ENCODE peak calls at places on chromosomes 1 and 21, in four cellular contexts. B is AG04450, X is IMR-90, D is small intestine. E is an unnamed sample.

GRCh38 chr1:240092301-240093119 is 827 bp downstream of the FMN2 start:
- DNase-seq in B (peak; percentile 33), X (peak; percentile 74), D (no peak), E (peak; percentile 55)

GRCh38 chr1:222071313-222071886 is 329.5 kb upstream of the DUSP10 start:
- DNase-seq in B (no peak), X (no peak), D (no peak), E (no peak)

GRCh38 chr1:54347955-54348699 is 58.1 kb downstream of the SSBP3 start:
- DNase-seq in B (no peak), X (no peak), D (peak; percentile 93), E (no peak)

GRCh38 chr1:66274634-66275033 is 259.3 kb upstream of the SGIP1 start:
- DNase-seq in B (no peak), X (peak; percentile 80), D (peak; percentile 32), E (no peak)

GRCh38 chr1:196538473-196538872 is 69.8 kb downstream of the KCNT2 start:
- DNase-seq in B (no peak), X (no peak), D (no peak), E (peak; percentile 33)

GRCh38 chr1:7407547-7407895 is 363.6 kb upstream of the VAMP3 start:
- DNase-seq in B (no peak), X (no peak), D (no peak), E (no peak)

GRCh38 chr1:215875236-215875635 is 308.1 kb downstream of the KCTD3 start:
- DNase-seq in B (no peak), X (no peak), D (no peak), E (no peak)

GRCh38 chr21:25563399-25564116 is 43.7 kb downstream of the MRPL39 start:
- DNase-seq in B (no peak), X (no peak), D (peak; percentile 19), E (no peak)

GRCh38 chr1:226903819-226904710 is 33.6 kb downstream of the PSEN2 start:
- DNase-seq in B (peak; percentile 47), X (peak; percentile 73), D (no peak), E (no peak)

GRCh38 chr1:173862769-173863223 is 5.0 kb downstream of the GAS5 start:
- DNase-seq in B (no peak), X (no peak), D (no peak), E (no peak)

GRCh38 chr21:45954271-45954670 is 27.3 kb upstream of the COL6A1 start:
- DNase-seq in B (no peak), X (no peak), D (no peak), E (peak; percentile 87)

GRCh38 chr1:15429701-15430149 is 8.5 kb upstream of the CTRC start:
- DNase-seq in B (no peak), X (peak; percentile 87), D (no peak), E (no peak)

GRCh38 chr1:184301228-184301627 is 85.6 kb upstream of the C1orf21 start:
- DNase-seq in B (no peak), X (no peak), D (no peak), E (no peak)

GRCh38 chr1:173393655-173393993 is 83.5 kb upstream of the PRDX6 start:
- DNase-seq in B (peak; percentile 37), X (peak; percentile 78), D (no peak), E (no peak)

GRCh38 chr1:202802998-202803932 is 5.0 kb downstream of the KDM5B start:
- DNase-seq in B (no peak), X (peak; percentile 57), D (no peak), E (peak; percentile 1)

GRCh38 chr1:206729050-206729449 is 41.5 kb upstream of the IL19 start:
- DNase-seq in B (no peak), X (no peak), D (no peak), E (no peak)

GRCh38 chr1:228921473-228921872 is 186.2 kb downstream of the RHOU start:
- DNase-seq in B (no peak), X (no peak), D (no peak), E (no peak)

GRCh38 chr1:25808481-25809244 is 8.7 kb downstream of the SELENON start:
- DNase-seq in B (no peak), X (no peak), D (no peak), E (no peak)

GRCh38 chr1:32275424-32275823 is 16.5 kb upstream of the HDAC1 start:
- DNase-seq in B (no peak), X (no peak), D (peak; percentile 33), E (no peak)

GRCh38 chr1:226737819-226738420 is 1.2 kb downstream of the ITPKB start:
- DNase-seq in B (no peak), X (peak; percentile 43), D (peak; percentile 72), E (peak; percentile 16)

GRCh38 chr1:216601427-216601751 is 121.8 kb downstream of the ESRRG start:
- DNase-seq in B (no peak), X (no peak), D (no peak), E (no peak)

GRCh38 chr1:3541930-3542329 is 69.4 kb downstream of the MEGF6 start:
- DNase-seq in B (no peak), X (no peak), D (no peak), E (peak; percentile 43)

GRCh38 chr1:88462481-88463261 is 221.4 kb upstream of the PKN2 start:
- DNase-seq in B (no peak), X (peak; percentile 17), D (peak; percentile 44), E (peak; percentile 68)

GRCh38 chr21:34761758-34762330 is 93.0 kb downstream of the CLIC6 start:
- DNase-seq in B (no peak), X (no peak), D (no peak), E (no peak)

GRCh38 chr1:940121-941026 is 16.7 kb downstream of the SAMD11 start:
- DNase-seq in B (no peak), X (peak; percentile 62), D (peak; percentile 20), E (peak; percentile 65)

GRCh38 chr1:4615138-4615470 is 39.3 kb upstream of the AJAP1 start:
- DNase-seq in B (no peak), X (no peak), D (no peak), E (no peak)

GRCh38 chr1:61282387-61282786 is 200.0 kb downstream of the NFIA start:
- DNase-seq in B (no peak), X (no peak), D (no peak), E (no peak)

GRCh38 chr1:227917081-227917950 is 30.4 kb downstream of the WNT9A start:
- DNase-seq in B (no peak), X (no peak), D (no peak), E (peak; percentile 83)

GRCh38 chr1:1517973-1518620 is 6.1 kb downstream of the ATAD3A start:
- DNase-seq in B (no peak), X (no peak), D (no peak), E (no peak)

GRCh38 chr1:222821239-222821638 is 6.4 kb downstream of the DISP1 start:
- DNase-seq in B (no peak), X (peak; percentile 15), D (no peak), E (no peak)

GRCh38 chr21:45957986-45958610 is 23.5 kb upstream of the COL6A1 start:
- DNase-seq in B (no peak), X (peak; percentile 30), D (no peak), E (no peak)

GRCh38 chr1:202230061-202230938 is 36.7 kb downstream of the LGR6 start:
- DNase-seq in B (no peak), X (no peak), D (no peak), E (peak; percentile 95)

GRCh38 chr1:44543064-44543815 is 131.0 kb downstream of the TMEM53 start:
- DNase-seq in B (no peak), X (no peak), D (no peak), E (peak; percentile 91)

GRCh38 chr1:37667023-37667769 is 25.1 kb upstream of the CDCA8 start:
- DNase-seq in B (no peak), X (no peak), D (no peak), E (peak; percentile 62)

GRCh38 chr1:37671261-37671660 is 21.1 kb upstream of the CDCA8 start:
- DNase-seq in B (no peak), X (no peak), D (no peak), E (no peak)

GRCh38 chr1:37673920-37674319 is 18.4 kb upstream of the CDCA8 start:
- DNase-seq in B (no peak), X (no peak), D (peak; percentile 12), E (no peak)

GRCh38 chr1:37666241-37666867 is 26.0 kb upstream of the CDCA8 start:
- DNase-seq in B (no peak), X (no peak), D (no peak), E (no peak)

GRCh38 chr1:37670133-37670532 is 22.2 kb upstream of the CDCA8 start:
- DNase-seq in B (no peak), X (no peak), D (no peak), E (no peak)
- H3K27me3 ChIP-seq in B (peaks cover 41% of the 10 kb centered on the region), X (peaks cover 55% of the 10 kb centered on the region), D (no peaks in the 10 kb centered on the region), E (no peaks in the 10 kb centered on the region)

GRCh38 chr1:19074361-19074901 is 118.0 kb upstream of the IFFO2 start:
- DNase-seq in B (no peak), X (no peak), D (peak; percentile 48), E (no peak)
- H3K27ac ChIP-seq in B (no peak overlapping the region), X (no peak overlapping the region), D (no peak overlapping the region), E (no peak overlapping the region)

DNA sequence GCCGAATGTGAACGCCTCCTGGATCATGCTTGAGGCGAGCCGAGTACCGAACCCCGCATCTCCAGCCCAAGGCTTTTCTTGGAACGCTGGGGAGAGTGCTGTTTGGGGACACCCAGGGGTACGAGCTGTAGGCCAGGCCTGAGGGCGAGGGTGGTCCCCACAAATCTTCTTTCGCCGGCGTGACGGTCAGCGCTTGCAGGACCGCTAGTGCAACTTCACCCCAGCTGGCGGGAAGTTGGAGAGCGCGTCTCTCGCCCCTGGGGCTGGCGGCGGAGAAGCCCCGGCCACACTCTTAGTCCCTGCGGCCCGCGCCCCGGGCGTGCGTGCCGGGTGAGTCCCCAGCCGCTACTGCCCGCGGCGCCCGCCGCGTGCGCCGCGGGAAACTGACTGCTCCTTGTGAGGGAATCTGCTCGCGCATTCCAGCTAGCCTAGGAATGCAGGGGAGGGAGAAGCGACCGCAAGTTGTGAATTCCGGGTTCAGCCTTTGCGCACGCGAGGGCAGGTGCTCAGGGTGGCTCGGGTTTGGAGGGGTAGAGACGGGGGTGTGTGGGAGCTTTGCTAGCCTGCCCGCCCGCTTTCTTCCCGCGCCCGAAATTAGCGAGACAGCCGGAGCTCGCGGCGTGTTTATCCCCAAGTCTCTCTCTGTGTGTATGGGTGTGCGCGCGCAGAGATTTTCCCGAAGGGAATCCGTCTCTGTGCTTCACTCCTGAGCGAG is 884 bp downstream of the LHX4 start:
- DNase-seq in B (no peak), X (peak; percentile 51), D (no peak), E (no peak)
- H3K27me3 ChIP-seq in B (peaks cover 72% of the 10 kb centered on the region), X (peaks cover 80% of the 10 kb centered on the region), D (peaks cover 20% of the 10 kb centered on the region), E (no peaks in the 10 kb centered on the region)

DNA sequence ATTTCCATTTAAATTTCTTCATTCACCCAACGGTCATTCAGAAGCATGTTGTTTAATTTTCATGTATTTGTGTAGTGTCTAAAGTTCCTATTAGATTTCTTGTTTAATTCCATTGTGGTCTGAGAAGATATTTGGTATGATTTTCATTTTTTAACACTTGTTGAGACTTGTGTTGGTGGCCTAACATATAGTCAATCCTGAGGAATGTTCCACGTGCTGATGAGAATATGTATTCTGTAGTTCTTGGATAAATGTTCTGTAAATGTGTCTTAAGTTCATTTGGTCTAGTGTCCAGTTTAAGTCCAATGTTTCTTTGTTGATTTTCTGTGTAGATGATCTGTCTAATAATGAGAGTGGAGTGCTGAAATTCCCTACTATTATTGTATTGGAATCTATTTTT is 22.7 kb upstream of the LCE5A start:
- DNase-seq in B (no peak), X (no peak), D (no peak), E (no peak)
- H3K27ac ChIP-seq in B (no peak overlapping the region), X (no peak overlapping the region), D (no peak overlapping the region), E (no peak overlapping the region)